ENCODE peak calls at places on chromosomes 6 and 20, in six cellular contexts. P is K562, H is IMR-90, T is hepatocyte, E is PC-3, X is mammary epithelial cell. B is an unnamed sample.

GRCh38 chr6:121305957-121306607 is 28.2 kb downstream of the TBC1D32 start:
- DNase-seq in P (peak; percentile 52), H (peak; percentile 25), E (peak; percentile 50), T (peak; percentile 49), X (peak; percentile 30), B (peak; percentile 31)

GRCh38 chr6:79546186-79546585 is 9.0 kb upstream of the LCA5 start:
- DNase-seq in P (no peak), T (no peak), X (peak; percentile 19), H (peak; percentile 46), E (no peak), B (peak; percentile 31)

GRCh38 chr20:24721891-24722530 is 227.1 kb upstream of the CST7 start:
- DNase-seq in H (no peak), P (no peak), T (no peak), E (no peak), X (peak; percentile 20), B (no peak)

GRCh38 chr6:44676826-44677433 is 289.4 kb downstream of the CDC5L start:
- DNase-seq in T (no peak), H (no peak), E (peak; percentile 47), P (no peak), X (no peak), B (no peak)

GRCh38 chr6:41072836-41073202 is at the start of gene NFYA:
- DNase-seq in T (no peak), E (no peak), X (no peak), P (no peak), H (peak; percentile 99), B (no peak)

GRCh38 chr6:166575190-166575589 is 11.3 kb downstream of the RAMACL start:
- DNase-seq in X (no peak), H (no peak), T (no peak), E (no peak), P (no peak), B (peak; percentile 38)

GRCh38 chr6:111096246-111096645 is 8.9 kb downstream of the SLC16A10 start:
- DNase-seq in E (peak; percentile 57), H (no peak), T (peak; percentile 17), P (no peak), X (peak; percentile 91), B (no peak)

GRCh38 chr6:21504790-21505189 is 88.8 kb upstream of the SOX4 start:
- DNase-seq in T (no peak), H (no peak), P (no peak), E (no peak), X (no peak), B (peak; percentile 34)

GRCh38 chr20:31684153-31685003 is 38.3 kb downstream of the BCL2L1 start:
- DNase-seq in H (no peak), X (no peak), P (no peak), T (peak; percentile 7), E (peak; percentile 1), B (no peak)

GRCh38 chr6:10559492-10560150 is 38.5 kb downstream of the GCNT2 start:
- DNase-seq in T (no peak), H (no peak), E (no peak), X (no peak), P (no peak), B (no peak)

GRCh38 chr6:134884752-134885151 is 65.1 kb downstream of the ALDH8A1 start:
- DNase-seq in P (no peak), T (no peak), H (no peak), E (no peak), X (no peak), B (no peak)

GRCh38 chr6:108872001-108872974 is 24.1 kb downstream of the ARMC2 start:
- DNase-seq in E (no peak), T (no peak), H (no peak), P (no peak), X (no peak), B (no peak)

GRCh38 chr6:1630771-1631217 is 21.1 kb downstream of the FOXC1 start:
- DNase-seq in X (no peak), P (peak; percentile 67), E (no peak), H (peak; percentile 88), T (no peak), B (no peak)

GRCh38 chr6:13234130-13234529 is 94.2 kb downstream of the TBC1D7 start:
- DNase-seq in P (no peak), E (peak; percentile 27), H (no peak), T (no peak), X (peak; percentile 43), B (no peak)

GRCh38 chr6:163985710-163986109 is 571.2 kb downstream of the QKI start:
- DNase-seq in T (no peak), E (peak; percentile 2), P (no peak), X (no peak), H (peak; percentile 5), B (peak; percentile 58)

GRCh38 chr20:62459488-62459887 is 16.3 kb downstream of the GATA5 start:
- DNase-seq in E (no peak), P (no peak), X (no peak), H (no peak), T (peak; percentile 61), B (no peak)
- H3K27me3 ChIP-seq in E (no peaks in the 10 kb centered on the region), P (no peaks in the 10 kb centered on the region), X (no peaks in the 10 kb centered on the region), H (peaks cover 54% of the 10 kb centered on the region), T (no peaks in the 10 kb centered on the region), B (no peaks in the 10 kb centered on the region)

DNA sequence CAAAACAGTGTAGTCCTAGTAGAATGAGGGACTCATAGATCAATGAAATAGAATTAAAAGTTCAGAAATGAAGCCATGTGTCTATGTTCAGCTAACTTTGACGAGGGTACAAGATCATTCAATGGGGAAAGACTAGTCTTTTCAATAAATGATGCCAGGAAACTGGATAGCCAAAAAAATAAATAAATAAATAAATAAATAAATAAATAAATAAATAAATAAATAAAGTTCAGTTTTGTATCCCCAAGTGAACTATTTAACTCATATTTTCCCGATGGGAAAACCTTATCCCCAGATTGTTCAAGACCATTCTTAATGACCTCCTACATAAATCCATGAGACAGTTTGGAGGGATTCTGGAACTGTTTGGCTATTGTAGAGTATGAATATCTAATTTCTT is 277.1 kb upstream of the EYS start:
- DNase-seq in P (no peak), X (no peak), E (no peak), T (no peak), H (no peak), B (no peak)
- TF ChIP-seq CTCF in P (no peak), X (no peak), E (no peak), T (no peak), H (no peak), B (no peak)

GRCh38 chr6:16168858-16169257 is 40.0 kb downstream of the MYLIP start:
- DNase-seq in E (peak; percentile 56), H (peak; percentile 37), T (peak; percentile 40), P (peak; percentile 82), X (no peak), B (peak; percentile 57)
- H3K4me2 ChIP-seq in E (no peak overlapping the region), H (no peak overlapping the region), T (no peak overlapping the region), P (peak overlapping the region; percentile 2), X (no peak overlapping the region), B (no peak overlapping the region)

DNA sequence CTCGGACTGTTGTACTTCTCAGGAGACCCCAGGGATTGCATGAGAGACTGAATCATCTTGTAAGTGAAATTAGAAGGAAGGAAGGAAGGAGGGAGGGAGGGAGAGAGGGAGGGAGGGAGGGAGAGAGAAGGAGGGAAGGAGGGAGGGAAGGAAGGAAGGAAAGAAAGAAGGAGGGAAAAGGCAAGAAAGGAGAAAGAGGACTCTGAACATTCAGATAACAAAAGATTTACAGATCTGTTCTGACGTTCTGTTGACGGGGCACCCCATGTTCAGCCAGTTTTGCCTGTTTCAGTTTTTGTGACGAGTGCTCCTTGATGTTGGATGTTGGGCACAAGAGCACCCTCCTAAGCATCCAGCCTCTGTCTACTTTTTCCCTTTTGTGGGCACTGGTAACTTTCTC is 498.6 kb downstream of the PREX1 start:
- DNase-seq in H (no peak), E (no peak), X (no peak), P (no peak), T (no peak), B (no peak)
- H3K27me3 ChIP-seq in H (peaks cover 18% of the 10 kb centered on the region), E (no peaks in the 10 kb centered on the region), X (peaks cover 12% of the 10 kb centered on the region), P (no peaks in the 10 kb centered on the region), T (no peaks in the 10 kb centered on the region), B (no peaks in the 10 kb centered on the region)

DNA sequence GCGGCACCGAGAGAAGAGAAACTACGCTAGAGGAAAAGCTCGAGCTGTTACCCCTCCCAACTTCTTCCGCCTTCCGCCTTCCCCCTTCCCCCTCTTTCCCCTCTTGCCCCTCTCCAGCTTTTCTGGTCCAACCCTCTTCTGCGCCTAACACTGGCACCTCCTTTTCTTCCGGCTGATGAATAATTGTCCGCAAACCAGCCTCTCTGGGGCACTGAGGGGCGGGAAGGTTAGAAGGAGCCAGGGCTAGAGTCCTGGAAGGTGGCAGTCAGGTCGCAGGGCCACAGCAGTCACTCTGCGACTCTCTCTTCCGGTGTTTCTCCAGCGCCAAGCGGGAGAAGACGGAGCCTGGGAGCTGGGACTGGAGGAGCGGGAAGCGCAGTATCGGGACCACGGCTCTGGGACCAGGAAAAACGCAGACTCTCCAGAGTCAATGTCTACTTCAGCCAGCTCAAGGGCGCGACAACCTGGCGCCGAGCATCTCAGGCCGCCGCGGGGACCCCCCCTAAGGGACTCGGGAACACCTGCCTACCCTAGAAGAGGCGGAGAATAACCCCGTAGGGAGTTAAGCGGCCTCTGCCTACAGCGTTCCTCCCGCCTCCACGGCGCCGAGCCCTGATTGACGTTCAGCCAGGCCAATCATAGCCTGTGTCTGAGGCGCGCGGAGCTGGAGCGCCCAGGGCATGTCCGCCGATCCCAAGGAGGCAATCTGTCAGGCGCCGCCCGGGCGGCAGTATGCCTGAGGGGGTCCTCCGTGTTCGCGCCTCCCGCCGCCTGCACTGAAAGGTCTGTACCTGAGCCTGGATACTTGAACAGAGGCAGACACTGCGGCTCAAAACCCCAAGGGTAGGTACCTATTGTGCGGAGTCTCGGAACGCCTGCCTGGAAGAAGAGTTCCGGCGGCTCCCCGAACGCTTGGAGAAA is 40.4 kb downstream of the PSMB9 start:
- DNase-seq in X (peak; percentile 91), T (peak; percentile 94), P (peak; percentile 32), E (peak; percentile 97), H (peak; percentile 88), B (peak; percentile 89)
- TF ChIP-seq CTCF in X (no peak), T (peak; percentile 18), P (no peak), E (no peak), H (no peak), B (no peak)

B was measured in fibroblast of lung.